ENCODE peak calls at places on chromosome 21, in eight cellular contexts. T is CD4-positive, alpha-beta memory T cell; S is epithelial cell of esophagus; V is NCI-H1417; R is activated CD4-positive, alpha-beta T cell treated with anti-CD3 and anti-CD28 coated beads, Interleukin-2, amount 50 U/mL, for 1 hour; C is uterus; K is glutamatergic neuron; U is CD8-positive, alpha-beta memory T cell. F is an unnamed sample.

GRCh38 chr21:36927718-36928117 is 38.8 kb downstream of the HLCS start:
- DNase-seq in T (peak; percentile 43), S (peak; percentile 87), V (peak; percentile 95), R (peak; percentile 73), C (peak; percentile 72), K (peak; percentile 90), U (peak; percentile 70), F (peak; percentile 48)

GRCh38 chr21:25970254-25970930 is 200.2 kb downstream of the APP start:
- DNase-seq in T (no peak), S (peak; percentile 51), V (no peak), R (no peak), C (no peak), K (no peak), U (no peak), F (no peak)

GRCh38 chr21:45912611-45913415 is 68.8 kb upstream of the COL6A1 start:
- DNase-seq in T (no peak), S (no peak), V (no peak), R (no peak), C (no peak), K (no peak), U (no peak), F (no peak)

GRCh38 chr21:38920631-38921398 is 115.1 kb downstream of the ETS2 start:
- DNase-seq in T (no peak), S (no peak), V (no peak), R (no peak), C (peak; percentile 48), K (no peak), U (no peak), F (no peak)

GRCh38 chr21:39330001-39330400 is 16.6 kb upstream of the BRWD1 start:
- DNase-seq in T (no peak), S (no peak), V (no peak), R (no peak), C (no peak), K (no peak), U (no peak), F (no peak)

GRCh38 chr21:33362044-33362555 is 37.3 kb downstream of the IFNAR1 start:
- DNase-seq in T (peak; percentile 81), S (peak; percentile 26), V (peak; percentile 94), R (peak; percentile 62), C (no peak), K (no peak), U (peak; percentile 84), F (peak; percentile 46)

GRCh38 chr21:44087426-44088400 is 19.5 kb upstream of the PWP2 start:
- DNase-seq in T (no peak), S (no peak), V (no peak), R (no peak), C (no peak), K (no peak), U (no peak), F (no peak)

GRCh38 chr21:41847066-41847804 is 31.9 kb downstream of the PRDM15 start:
- DNase-seq in T (no peak), S (no peak), V (no peak), R (no peak), C (no peak), K (no peak), U (no peak), F (no peak)

GRCh38 chr21:42310411-42311001 is 4.7 kb downstream of the TFF3 start:
- DNase-seq in T (no peak), S (no peak), V (no peak), R (no peak), C (no peak), K (no peak), U (no peak), F (no peak)

GRCh38 chr21:21860888-21861287 is 862.7 kb downstream of the NCAM2 start:
- DNase-seq in T (no peak), S (no peak), V (no peak), R (no peak), C (no peak), K (no peak), U (no peak), F (no peak)

F was measured in NCI-H510A.